ENCODE peak calls at places on chromosome 7, in four cellular contexts. H, Y, P and W are unnamed samples.

GRCh38 chr7:155800301-155800700 is 12.0 kb downstream of the SHH start:
- DNase-seq in Y (no peak), P (no peak), H (no peak), W (no peak)

GRCh38 chr7:131723926-131724325 is 167.5 kb upstream of the PODXL start:
- DNase-seq in H (no peak), Y (no peak), P (peak), W (no peak)

GRCh38 chr7:73986158-73986631 is 41.8 kb upstream of the ELN start:
- DNase-seq in P (no peak), H (peak), Y (no peak), W (no peak)

GRCh38 chr7:43142703-43143102 is 30.3 kb downstream of the HECW1 start:
- DNase-seq in Y (no peak), P (no peak), H (no peak), W (no peak)

GRCh38 chr7:77328669-77329068 is 87.5 kb downstream of the GSAP start:
- DNase-seq in P (peak), Y (no peak), H (peak), W (no peak)

GRCh38 chr7:121442845-121443244 is 46.7 kb upstream of the FAM3C start:
- DNase-seq in P (no peak), H (no peak), Y (no peak), W (no peak)

GRCh38 chr7:47326220-47326619 is 255.7 kb downstream of the TNS3 start:
- DNase-seq in P (peak), H (peak), Y (no peak), W (no peak)

GRCh38 chr7:151699147-151699546 is 177.8 kb downstream of the PRKAG2 start:
- DNase-seq in H (peak), Y (no peak), P (peak), W (no peak)

GRCh38 chr7:130047801-130048200 is 3.4 kb downstream of the ZC3HC1 start:
- DNase-seq in H (peak), Y (no peak), P (no peak), W (no peak)

GRCh38 chr7:19557726-19558470 is 150.9 kb downstream of the POLR1F start:
- DNase-seq in P (no peak), Y (no peak), H (no peak), W (no peak)

GRCh38 chr7:64849250-64849923 is 53.7 kb upstream of the ZNF273 start:
- DNase-seq in H (peak), P (peak), Y (no peak), W (no peak)

GRCh38 chr7:155988421-155988820 is 176.2 kb upstream of the SHH start:
- DNase-seq in P (no peak), H (no peak), Y (no peak), W (no peak)

GRCh38 chr7:45881759-45882464 is 6.4 kb upstream of the IGFBP1 start:
- DNase-seq in H (peak), P (peak), Y (no peak), W (no peak)

GRCh38 chr7:2954433-2954853 is 89.2 kb downstream of the CARD11 start:
- DNase-seq in P (no peak), Y (no peak), H (no peak), W (no peak)

GRCh38 chr7:123782071-123782798 is 33.4 kb upstream of the WASL start:
- DNase-seq in P (no peak), Y (no peak), H (no peak), W (no peak)

GRCh38 chr7:149181136-149181790 is 14.1 kb upstream of the ZNF282 start:
- DNase-seq in H (peak), Y (no peak), P (no peak), W (no peak)

GRCh38 chr7:44107961-44108767 is 4.0 kb downstream of the AEBP1 start:
- DNase-seq in P (no peak), H (no peak), Y (no peak), W (no peak)

GRCh38 chr7:129108583-129108982 is 35.9 kb upstream of the TSPAN33 start:
- DNase-seq in H (no peak), Y (no peak), P (no peak), W (no peak)

GRCh38 chr7:138387755-138388475 is 72.1 kb upstream of the TRIM24 start:
- DNase-seq in P (no peak), H (no peak), Y (peak), W (no peak)

GRCh38 chr7:105218939-105219770 is 169.6 kb downstream of the SRPK2 start:
- DNase-seq in H (peak), Y (no peak), P (no peak), W (no peak)

GRCh38 chr7:142603870-142604448 is 145.3 kb upstream of the PRSS1 start:
- DNase-seq in Y (no peak), P (peak), H (peak), W (no peak)

GRCh38 chr7:5429253-5429856 is 5.7 kb upstream of the TNRC18 start:
- DNase-seq in Y (no peak), P (peak), H (peak), W (no peak)

GRCh38 chr7:22667562-22668239 is 59.3 kb upstream of the IL6 start:
- DNase-seq in Y (no peak), P (peak), H (peak), W (no peak)

GRCh38 chr7:39588401-39588800 is 22.2 kb downstream of the YAE1 start:
- DNase-seq in H (no peak), P (no peak), Y (no peak), W (no peak)

GRCh38 chr7:45347804-45348203 is 190.2 kb downstream of the RAMP3 start:
- DNase-seq in H (peak), P (peak), Y (no peak), W (no peak)

GRCh38 chr7:69395072-69395714 is 203.1 kb upstream of the AUTS2 start:
- DNase-seq in P (peak), H (peak), Y (no peak), W (no peak)

GRCh38 chr7:141071855-141072547 is 1.9 kb upstream of the TMEM178B start:
- DNase-seq in P (no peak), Y (no peak), H (no peak), W (no peak)

GRCh38 chr7:156989766-156990535 is 20.5 kb downstream of the MNX1 start:
- DNase-seq in Y (no peak), H (no peak), P (no peak), W (no peak)

GRCh38 chr7:47195641-47196040 is 386.3 kb downstream of the TNS3 start:
- DNase-seq in H (no peak), P (no peak), Y (no peak), W (no peak)

GRCh38 chr7:2686101-2686500 is 1.9 kb upstream of the AMZ1 start:
- DNase-seq in H (no peak), Y (no peak), P (no peak), W (no peak)

GRCh38 chr7:42606217-42606905 is 305.5 kb downstream of the C7orf25 start:
- DNase-seq in H (no peak), Y (no peak), P (peak), W (no peak)

GRCh38 chr7:43113622-43114450 is 1.4 kb downstream of the HECW1 start:
- DNase-seq in P (peak), Y (no peak), H (peak), W (no peak)

GRCh38 chr7:1781369-1781768 is 111.3 kb downstream of the ELFN1 start:
- DNase-seq in Y (no peak), P (no peak), H (no peak), W (no peak)

GRCh38 chr7:10934292-10934691 is 39.4 kb upstream of the PHF14 start:
- DNase-seq in Y (no peak), H (peak), P (peak), W (no peak)

DNA sequence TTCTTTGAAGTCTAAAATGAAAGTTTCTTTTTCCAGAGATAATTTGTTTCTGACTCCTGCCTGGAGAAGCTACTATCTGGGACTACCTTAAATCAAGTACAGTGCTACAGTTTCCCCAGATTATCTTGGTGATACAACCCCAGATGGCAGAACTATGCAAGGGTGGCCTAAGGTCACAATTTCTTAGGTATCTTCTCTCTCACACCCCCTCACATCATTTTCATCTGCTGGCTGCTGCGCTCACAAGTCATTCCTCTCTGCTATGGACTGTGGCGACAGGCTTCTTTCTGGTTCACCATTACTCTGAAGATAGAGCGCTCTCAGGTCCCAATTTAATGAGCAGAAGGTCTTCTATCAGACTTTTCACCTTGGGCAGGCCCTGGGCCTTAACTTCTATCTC is 9.1 kb upstream of the PRPS1L1 start:
- DNase-seq in H (no peak), Y (no peak), P (no peak), W (no peak)
- TF ChIP-seq CTCF in H (no peak), Y (no peak), P (no peak), W (no peak)

DNA sequence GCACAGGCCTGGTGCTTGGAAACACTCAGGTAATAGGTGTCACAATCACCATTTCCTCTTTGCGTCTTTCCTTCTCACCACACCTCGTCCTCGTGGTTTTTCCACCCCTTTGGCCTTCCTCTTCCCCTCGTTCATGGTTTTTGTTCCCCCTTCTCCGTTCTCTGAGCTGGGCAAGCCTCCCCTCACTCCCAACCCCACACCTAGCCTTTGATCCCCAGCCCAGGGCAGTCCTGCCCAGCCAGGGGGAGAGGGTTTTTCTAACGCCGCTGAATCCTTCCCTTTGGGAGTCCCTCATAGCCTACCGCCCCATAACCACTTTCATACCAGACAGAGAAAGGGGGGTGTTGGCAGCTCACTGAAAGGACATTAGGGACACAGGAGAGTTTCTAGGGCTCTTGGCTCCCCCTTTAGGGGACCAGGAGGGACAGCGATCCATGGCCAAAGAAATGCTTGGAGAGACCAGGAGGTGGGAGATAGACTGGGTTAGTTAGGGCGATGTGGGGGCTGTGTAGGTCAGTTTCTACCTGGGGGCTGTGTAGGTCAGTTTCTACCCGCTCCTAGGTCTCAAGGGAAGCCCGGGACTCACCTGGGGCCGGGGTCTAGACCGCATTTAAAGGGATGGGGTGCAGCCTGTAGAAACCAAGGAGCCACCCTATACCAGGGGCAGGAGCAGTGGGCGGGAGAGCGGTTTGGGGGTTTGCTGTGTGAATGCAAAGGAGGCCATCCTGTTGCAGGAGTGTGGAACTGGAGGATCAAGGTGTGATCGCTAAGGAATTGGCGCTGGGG is 1.4 kb downstream of the EPHB4 start:
- DNase-seq in Y (no peak), P (peak), H (peak), W (no peak)
- TF ChIP-seq CTCF in Y (no peak), P (peak), H (peak), W (no peak)

GRCh38 chr7:41029072-41029492 is 673.8 kb downstream of the INHBA start:
- DNase-seq in H (peak), P (peak), Y (no peak), W (no peak)
- TF ChIP-seq CTCF in H (no peak), P (no peak), Y (no peak), W (no peak)

GRCh38 chr7:29614229-29614628 is 50.6 kb downstream of the PRR15 start:
- DNase-seq in P (no peak), H (no peak), Y (no peak), W (no peak)

GRCh38 chr7:29610031-29610490 is 46.4 kb downstream of the PRR15 start:
- DNase-seq in P (peak), H (peak), Y (no peak), W (no peak)

GRCh38 chr7:29613100-29613499 is 49.5 kb downstream of the PRR15 start:
- DNase-seq in Y (no peak), P (no peak), H (no peak), W (no peak)

GRCh38 chr7:29611941-29612527 is 48.4 kb downstream of the PRR15 start:
- DNase-seq in Y (no peak), P (no peak), H (no peak), W (no peak)

GRCh38 chr7:29612596-29612995 is 49.0 kb downstream of the PRR15 start:
- DNase-seq in P (peak), H (peak), Y (no peak), W (no peak)
- TF ChIP-seq CTCF in P (no peak), H (no peak), Y (no peak), W (no peak)

DNA sequence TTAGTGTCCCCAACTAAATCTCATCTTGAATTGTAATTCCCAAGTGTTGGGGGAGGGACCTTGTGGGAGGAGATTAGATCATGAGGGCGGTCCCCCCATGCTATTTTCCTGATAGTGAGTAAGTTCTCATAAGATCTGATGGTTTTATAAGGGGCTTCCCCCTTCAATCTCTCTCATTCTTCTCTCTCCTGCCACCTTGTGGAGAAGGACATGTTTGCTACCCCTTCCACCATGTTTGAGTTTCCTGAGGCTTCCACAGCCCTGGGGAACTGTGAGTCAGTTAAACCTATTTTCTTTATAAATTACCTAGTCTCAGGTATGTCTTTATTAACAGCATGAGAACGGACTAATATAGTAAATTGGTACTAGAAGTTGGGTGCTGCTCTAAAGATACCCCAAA is 365.6 kb downstream of the ANKRD7 start:
- DNase-seq in H (no peak), Y (no peak), P (no peak), W (no peak)
- TF ChIP-seq CTCF in H (no peak), Y (peak), P (no peak), W (no peak)

GRCh38 chr7:31335889-31336201 is 4.7 kb downstream of the NEUROD6 start:
- DNase-seq in H (no peak), P (no peak), Y (no peak), W (no peak)

GRCh38 chr7:31335161-31335888 is 5.2 kb downstream of the NEUROD6 start:
- DNase-seq in H (no peak), P (no peak), Y (no peak), W (no peak)

GRCh38 chr7:31340603-31341002 is at the start of gene NEUROD6:
- DNase-seq in Y (no peak), H (no peak), P (no peak), W (no peak)

GRCh38 chr7:31333301-31333700 is 7.2 kb downstream of the NEUROD6 start:
- DNase-seq in Y (no peak), H (no peak), P (no peak), W (no peak)

DNA sequence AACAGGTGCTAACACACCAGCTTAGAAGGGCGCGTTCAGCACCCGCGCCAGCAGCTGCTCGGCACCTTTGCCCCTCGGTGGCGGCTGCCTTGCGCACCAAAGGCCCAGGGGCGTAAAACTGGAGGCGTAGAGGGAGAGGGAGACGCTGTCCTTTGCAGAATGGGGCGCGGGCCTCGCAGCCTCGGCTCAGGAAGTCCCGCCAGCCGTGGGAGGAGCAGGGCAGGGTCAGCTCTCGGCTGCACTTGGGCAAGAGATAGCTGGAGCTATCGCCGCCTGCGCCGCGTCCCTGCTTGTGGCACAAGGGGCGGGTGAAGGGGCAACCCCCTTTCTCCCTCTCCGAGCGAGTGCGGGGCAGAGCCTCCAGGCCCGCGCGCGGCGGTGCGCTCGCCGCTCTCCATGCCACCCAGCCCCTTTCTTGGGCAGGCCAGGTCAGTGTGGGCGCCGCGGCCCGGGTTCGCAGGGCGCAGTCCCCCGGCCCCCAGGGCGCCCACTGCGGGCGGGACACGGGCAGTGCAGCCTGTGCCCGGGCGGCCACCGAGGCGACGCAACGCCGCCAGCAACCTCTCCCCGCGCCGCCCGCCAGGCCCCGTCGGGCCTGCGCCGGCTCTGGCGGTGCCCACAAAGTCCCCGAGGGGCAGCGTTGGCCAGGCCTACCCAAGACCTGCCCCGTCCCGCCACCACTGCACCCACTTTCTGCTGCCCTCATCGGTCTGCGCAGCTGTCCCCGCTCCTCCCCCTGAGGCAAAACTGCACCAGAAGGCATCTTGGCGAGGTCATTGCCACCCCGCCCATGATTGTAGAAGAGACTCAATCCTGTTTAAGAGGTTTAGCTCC is 4.1 kb downstream of the NEUROD6 start:
- DNase-seq in H (no peak), Y (no peak), P (no peak), W (no peak)
- TF ChIP-seq CTCF in H (no peak), Y (no peak), P (no peak), W (no peak)

GRCh38 chr7:716636-717035 is 9.9 kb upstream of the DNAAF5 start:
- DNase-seq in Y (no peak), P (no peak), H (no peak), W (no peak)
- TF ChIP-seq CTCF in Y (no peak), P (no peak), H (no peak), W (no peak)

GRCh38 chr7:38330861-38331709 is 57.6 kb upstream of the TARP start:
- DNase-seq in H (no peak), Y (no peak), P (no peak), W (no peak)
- TF ChIP-seq CTCF in H (no peak), Y (peak), P (no peak), W (no peak)

GRCh38 chr7:119999743-120000475 is 273.1 kb upstream of the KCND2 start:
- DNase-seq in Y (no peak), P (no peak), H (peak), W (no peak)
- TF ChIP-seq CTCF in Y (no peak), P (no peak), H (no peak), W (no peak)

DNA sequence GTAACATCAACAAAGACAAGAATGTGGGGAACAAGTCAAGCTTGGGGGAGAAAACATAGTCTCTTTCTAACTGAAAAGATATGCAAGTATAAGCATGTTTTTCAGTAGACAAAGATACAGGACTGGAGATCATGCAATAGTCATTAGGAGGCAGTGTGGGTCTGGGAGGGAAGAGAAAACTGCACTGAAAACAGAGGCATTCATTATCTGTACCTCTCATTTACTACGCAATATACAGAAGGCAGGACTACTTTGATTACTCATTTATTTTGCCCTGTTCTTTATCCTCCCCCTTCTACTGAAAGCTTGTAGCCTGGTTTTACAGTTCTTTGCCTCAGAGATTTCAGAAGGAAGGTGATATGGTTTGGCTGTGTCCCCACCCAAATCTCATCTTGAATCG is 341.2 kb downstream of the CRPPA start:
- DNase-seq in P (no peak), H (no peak), Y (no peak), W (no peak)
- TF ChIP-seq CTCF in P (no peak), H (no peak), Y (no peak), W (no peak)